ENCODE peak calls at places on chromosomes 2 and 18, in six cellular contexts. L is tibial artery, E is HFF-Myc, U is GM13976, J is adrenal gland, N is lower lobe of right lung. M is an unnamed sample.

GRCh38 chr2:219358170-219359075 is 25.9 kb upstream of the RESP18 start:
- DNase-seq in L (no peak), N (no peak), J (no peak), E (no peak), U (no peak), M (no peak)

GRCh38 chr18:12820526-12820925 is 63.5 kb downstream of the PTPN2 start:
- DNase-seq in L (no peak), E (no peak), U (no peak), N (no peak), J (no peak), M (no peak)

GRCh38 chr2:66323496-66323895 is 111.4 kb upstream of the MEIS1 start:
- DNase-seq in N (no peak), E (no peak), J (no peak), L (no peak), U (no peak), M (no peak)

GRCh38 chr2:205698556-205699282 is 16.4 kb downstream of the NRP2 start:
- DNase-seq in L (no peak), U (no peak), J (no peak), E (no peak), N (no peak), M (no peak)

GRCh38 chr18:75784413-75784812 is 356.9 kb upstream of the SMIM21 start:
- DNase-seq in L (no peak), N (no peak), U (no peak), J (no peak), E (no peak), M (no peak)

GRCh38 chr2:96951125-96951654 is 35.2 kb downstream of the FAM178B start:
- DNase-seq in N (peak), U (peak), J (peak), L (peak), E (no peak), M (peak)

GRCh38 chr2:120609826-120610395 is 125.8 kb upstream of the GLI2 start:
- DNase-seq in L (no peak), J (no peak), N (no peak), U (no peak), E (no peak), M (no peak)

GRCh38 chr2:160493227-160494028 is at the start of gene RBMS1:
- DNase-seq in J (peak), U (peak), L (peak), E (no peak), N (peak), M (no peak)

GRCh38 chr18:48806551-48807261 is 144.1 kb downstream of the SMAD7 start:
- DNase-seq in J (peak), L (peak), U (no peak), E (no peak), N (peak), M (no peak)

GRCh38 chr2:1607236-1607920 is 136.9 kb downstream of the PXDN start:
- DNase-seq in U (no peak), J (no peak), L (no peak), E (no peak), N (no peak), M (no peak)

GRCh38 chr2:240199133-240199870 is 58.8 kb upstream of the OTOS start:
- DNase-seq in E (no peak), N (no peak), L (peak), U (no peak), J (peak), M (no peak)

GRCh38 chr18:4438938-4439337 is 16.2 kb downstream of the DLGAP1 start:
- DNase-seq in J (no peak), N (no peak), E (no peak), L (no peak), U (no peak), M (no peak)

GRCh38 chr2:150681120-150681796 is 193.8 kb upstream of the RND3 start:
- DNase-seq in L (no peak), N (no peak), J (peak), E (peak), U (no peak), M (no peak)

GRCh38 chr2:232315049-232315922 is 63.3 kb upstream of the ALPP start:
- DNase-seq in E (peak), N (peak), L (peak), U (peak), J (peak), M (no peak)

GRCh38 chr2:181143790-181144300 is 163.4 kb downstream of the UBE2E3 start:
- DNase-seq in E (no peak), L (no peak), U (no peak), J (no peak), N (no peak), M (no peak)

GRCh38 chr18:49168970-49169619 is 218.3 kb upstream of the SMAD7 start:
- DNase-seq in L (no peak), U (no peak), N (no peak), E (no peak), J (no peak), M (no peak)

GRCh38 chr2:40451926-40452605 is at the start of gene SLC8A1:
- DNase-seq in U (peak), N (peak), L (no peak), J (no peak), E (no peak), M (no peak)

GRCh38 chr2:71558300-71559051 is 105.1 kb downstream of the DYSF start:
- DNase-seq in U (no peak), N (peak), J (no peak), E (no peak), L (no peak), M (no peak)

GRCh38 chr2:10222-10875 is 36.0 kb downstream of the FAM110C start:
- DNase-seq in U (no peak), L (peak), N (no peak), E (no peak), J (peak), M (no peak)

GRCh38 chr18:57397440-57397839 is 37.7 kb upstream of the ONECUT2 start:
- DNase-seq in N (no peak), U (no peak), E (peak), L (no peak), J (no peak), M (no peak)

GRCh38 chr18:24727685-24728084 is 267.2 kb downstream of the HRH4 start:
- DNase-seq in U (no peak), N (no peak), L (no peak), E (no peak), J (no peak), M (no peak)

GRCh38 chr2:85902496-85902895 is 13.7 kb upstream of the ST3GAL5 start:
- DNase-seq in J (no peak), U (no peak), E (no peak), L (no peak), N (no peak), M (no peak)

GRCh38 chr2:89825034-89825433 is 1133.6 kb downstream of the RPIA start:
- DNase-seq in N (no peak), L (no peak), J (no peak), U (no peak), E (no peak), M (no peak)

GRCh38 chr2:44753552-44754285 is 187.8 kb upstream of the SIX3 start:
- DNase-seq in U (no peak), N (no peak), L (no peak), E (peak), J (no peak), M (no peak)

GRCh38 chr2:11102956-11103860 is 52.1 kb upstream of the SLC66A3 start:
- DNase-seq in L (no peak), J (no peak), E (no peak), N (no peak), U (no peak), M (no peak)

GRCh38 chr18:45850021-45850420 is 24.5 kb downstream of the SIGLEC15 start:
- DNase-seq in E (no peak), L (no peak), J (no peak), U (no peak), N (no peak), M (no peak)

GRCh38 chr18:42719221-42719620 is 396.3 kb downstream of the RIT2 start:
- DNase-seq in J (no peak), N (no peak), U (no peak), L (no peak), E (no peak), M (no peak)

GRCh38 chr18:1513519-1513918 is 608.8 kb downstream of the ADCYAP1 start:
- DNase-seq in J (no peak), U (no peak), L (no peak), E (no peak), N (no peak), M (no peak)

GRCh38 chr2:32864761-32865160 is 82.0 kb upstream of the LTBP1 start:
- DNase-seq in U (no peak), L (no peak), N (no peak), E (no peak), J (no peak), M (no peak)

GRCh38 chr2:179302764-179303561 is 38.3 kb upstream of the SESTD1 start:
- DNase-seq in U (no peak), E (peak), N (no peak), J (no peak), L (no peak), M (peak)

GRCh38 chr2:96916156-96917007 is 46.5 kb upstream of the SEMA4C start:
- DNase-seq in U (no peak), L (no peak), J (peak), E (no peak), N (no peak), M (no peak)

GRCh38 chr2:190563109-190563508 is 28.6 kb upstream of the NEMP2 start:
- DNase-seq in J (no peak), N (no peak), U (no peak), L (no peak), E (no peak), M (no peak)

GRCh38 chr18:3262234-3263171 is 570 bp downstream of the MYL12B start:
- DNase-seq in N (no peak), J (no peak), E (no peak), L (no peak), U (no peak), M (no peak)

GRCh38 chr18:79489048-79489899 is 93.5 kb downstream of the NFATC1 start:
- DNase-seq in N (peak), J (no peak), E (no peak), L (no peak), U (no peak), M (no peak)

GRCh38 chr18:985301-985700 is 80.6 kb downstream of the ADCYAP1 start:
- DNase-seq in U (no peak), E (no peak), L (no peak), N (no peak), J (peak), M (no peak)

GRCh38 chr2:162475661-162476060 is 131.7 kb downstream of the GCA start:
- DNase-seq in L (no peak), N (no peak), U (no peak), J (no peak), E (no peak), M (no peak)

GRCh38 chr18:37524546-37525301 is 40.9 kb downstream of the CELF4 start:
- DNase-seq in J (no peak), N (no peak), U (no peak), L (no peak), E (no peak), M (no peak)

DNA sequence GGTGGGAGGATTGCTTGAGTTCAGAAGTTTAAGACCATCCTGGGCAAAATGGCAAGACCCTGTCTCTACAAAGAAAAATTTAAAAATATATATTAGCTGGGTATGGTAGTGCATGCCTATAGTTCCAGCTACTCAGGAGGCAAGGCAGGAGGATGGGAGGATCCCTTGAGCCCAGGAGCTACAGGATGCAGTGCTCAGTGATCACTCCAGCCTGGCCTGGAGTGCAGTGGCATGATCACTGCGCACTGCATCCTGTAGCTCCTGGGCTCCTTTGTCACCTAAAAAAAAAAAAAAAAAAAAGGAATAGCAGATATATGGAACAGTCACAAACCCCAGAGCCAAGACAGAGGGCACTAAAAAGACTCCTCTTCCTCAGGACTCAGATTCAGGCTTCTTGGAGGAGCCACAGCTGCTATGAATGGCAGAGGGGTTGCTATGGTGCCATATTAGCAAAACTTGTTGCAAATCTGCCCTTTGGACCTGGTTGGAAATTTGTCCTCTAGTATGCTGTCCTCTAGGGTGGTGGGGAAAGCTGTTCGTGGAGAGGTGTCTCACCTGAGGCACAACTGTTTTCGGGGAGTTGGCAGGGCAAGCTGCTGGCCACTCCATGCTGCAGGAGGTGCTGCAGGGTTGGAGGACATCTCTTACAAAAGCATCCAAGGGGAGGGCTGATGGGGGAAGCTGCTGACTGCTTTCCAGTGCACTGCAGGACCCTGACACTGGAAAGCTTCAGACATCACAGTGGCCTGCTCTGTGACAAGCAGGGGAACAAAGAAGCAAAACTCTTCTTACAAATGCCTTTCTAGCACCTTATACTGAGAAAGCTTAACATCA is 22.7 kb downstream of the CYP20A1 start:
- DNase-seq in N (no peak), L (no peak), J (no peak), U (no peak), E (no peak), M (no peak)
- TF ChIP-seq CTCF in N (no peak), L (no peak), J (no peak), U (no peak), E (no peak), M (no peak)

GRCh38 chr2:26059542-26059941 is 25.7 kb downstream of the RAB10 start:
- DNase-seq in U (no peak), E (no peak), L (no peak), J (no peak), N (no peak), M (no peak)
- TF ChIP-seq CTCF in U (no peak), E (no peak), L (no peak), J (no peak), N (no peak), M (no peak)

GRCh38 chr2:28751956-28752607 is 452 bp downstream of the PPP1CB start:
- DNase-seq in U (peak), N (no peak), L (no peak), J (peak), E (no peak), M (no peak)
- TF ChIP-seq CTCF in U (no peak), N (no peak), L (no peak), J (no peak), E (no peak), M (no peak)

DNA sequence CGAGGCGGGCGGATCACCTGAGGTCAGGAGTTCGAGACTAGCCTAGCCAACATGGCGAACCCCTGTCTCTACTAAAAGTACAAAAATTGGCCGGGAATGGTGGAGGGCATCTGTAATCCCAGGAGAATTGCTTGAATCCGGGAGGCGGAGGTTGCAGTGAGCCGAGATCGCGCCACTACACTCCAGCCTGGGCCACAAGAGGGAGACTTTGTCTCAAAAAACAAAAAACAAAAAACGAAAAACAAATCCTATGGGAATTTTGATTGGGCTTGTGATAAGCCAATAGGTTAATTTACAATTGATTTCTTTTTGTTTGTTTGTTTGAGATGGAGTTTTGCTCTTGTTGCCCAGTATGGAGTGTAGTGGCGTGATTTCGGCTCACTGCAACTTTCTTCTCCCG is 24.2 kb upstream of the TOGARAM2 start:
- DNase-seq in N (no peak), U (no peak), E (no peak), L (no peak), J (no peak), M (no peak)
- TF ChIP-seq CTCF in N (peak), U (peak), E (peak), L (no peak), J (no peak), M (peak)